ENCODE peak calls at places on chromosomes 5 and 9, in four cellular contexts. Q is PC-9, C is mammary epithelial cell, E is Karpas-422. I is an unnamed sample. For H3K36me3, the result is how much of the 10 kb centered on the place peaks cover.

GRCh38 chr9:37471942-37472679 is 6.9 kb upstream of the ZBTB5 start:
- DNase-seq in C (peak), E (no peak), Q (peak), I (no peak)

GRCh38 chr9:124617477-124618141 is 110.4 kb upstream of the NR5A1 start:
- DNase-seq in Q (peak), C (peak), E (peak), I (peak)

GRCh38 chr5:138573949-138574670 is 1.1 kb downstream of the HSPA9 start:
- DNase-seq in C (peak), Q (no peak), E (peak), I (no peak)

GRCh38 chr5:150222906-150223305 is 33.0 kb downstream of the SLC6A7 start:
- DNase-seq in E (no peak), Q (no peak), C (no peak), I (no peak)

GRCh38 chr5:146794326-146795029 is 84.1 kb downstream of the PPP2R2B start:
- DNase-seq in E (no peak), C (no peak), Q (no peak), I (no peak)

GRCh38 chr5:144385597-144385996 is 214.9 kb downstream of the KCTD16 start:
- DNase-seq in C (no peak), Q (no peak), E (peak), I (peak)

GRCh38 chr5:173512637-173513435 is 103.6 kb downstream of the BOD1 start:
- DNase-seq in Q (no peak), E (no peak), C (no peak), I (no peak)

GRCh38 chr5:153425914-153426313 is 64.6 kb upstream of the GRIA1 start:
- DNase-seq in C (peak), Q (no peak), E (peak), I (no peak)

GRCh38 chr9:110160163-110160562 is 47.8 kb downstream of the C9orf152 start:
- DNase-seq in C (no peak), E (no peak), Q (no peak), I (no peak)

GRCh38 chr9:123893831-123894460 is 36.0 kb downstream of the DENND1A start:
- DNase-seq in Q (no peak), E (no peak), C (no peak), I (no peak)

GRCh38 chr9:124239249-124240073 is 18.3 kb upstream of the NEK6 start:
- DNase-seq in C (no peak), Q (no peak), E (peak), I (no peak)

GRCh38 chr5:119370521-119370920 is 14.7 kb downstream of the TNFAIP8 start:
- DNase-seq in Q (no peak), C (no peak), E (no peak), I (no peak)

GRCh38 chr5:112419596-112420110 is 576 bp upstream of the EPB41L4A start:
- DNase-seq in C (peak), Q (peak), E (no peak), I (peak)

GRCh38 chr5:64166201-64166959 is 737 bp downstream of the RNF180 start:
- DNase-seq in Q (no peak), C (no peak), E (no peak), I (no peak)

GRCh38 chr5:20949636-20950035 is 961.6 kb upstream of the CDH18 start:
- DNase-seq in E (no peak), C (no peak), Q (no peak), I (no peak)

GRCh38 chr9:22041792-22042191 is 32.7 kb upstream of the CDKN2B start:
- DNase-seq in C (peak), E (no peak), Q (peak), I (no peak)

GRCh38 chr9:35604578-35605335 is at the start of gene TESK1:
- DNase-seq in C (peak), E (peak), Q (peak), I (peak)

GRCh38 chr9:126499911-126500599 is 113.7 kb upstream of the LMX1B start:
- DNase-seq in Q (no peak), C (no peak), E (no peak), I (no peak)
- H3K27ac ChIP-seq in Q (no peak), C (no peak), E (no peak), I (no peak)

GRCh38 chr9:126154182-126154827 is 172.3 kb upstream of the MVB12B start:
- DNase-seq in Q (no peak), C (no peak), E (no peak), I (no peak)

GRCh38 chr9:126154869-126155268 is 171.8 kb upstream of the MVB12B start:
- DNase-seq in Q (no peak), E (no peak), C (no peak), I (no peak)

GRCh38 chr9:126152622-126153362 is 173.8 kb upstream of the MVB12B start:
- DNase-seq in Q (no peak), E (no peak), C (no peak), I (no peak)

GRCh38 chr9:126151671-126152050 is 175.0 kb upstream of the MVB12B start:
- DNase-seq in C (no peak), E (no peak), Q (no peak), I (no peak)

DNA sequence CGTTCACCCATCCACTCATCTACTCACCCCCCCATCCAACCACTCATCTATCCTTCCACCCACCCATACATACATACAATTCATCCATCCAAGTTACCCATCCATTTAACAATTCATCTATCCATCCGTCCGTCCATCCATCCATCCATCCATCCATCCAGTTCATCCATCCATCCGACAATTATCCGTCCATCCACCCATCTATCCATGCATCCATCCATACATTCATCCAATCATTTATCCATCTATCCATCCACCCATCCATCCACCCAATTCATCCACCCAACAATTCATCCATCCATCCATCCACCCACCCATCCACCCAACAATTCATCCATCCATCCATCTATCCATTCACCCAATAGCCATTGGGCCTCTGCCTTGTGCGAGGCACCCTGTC is 173.2 kb upstream of the MVB12B start:
- DNase-seq in E (no peak), Q (no peak), C (no peak), I (no peak)
- H3K36me3 ChIP-seq in E (under half), Q (under half), C (under half), I (under half)

DNA sequence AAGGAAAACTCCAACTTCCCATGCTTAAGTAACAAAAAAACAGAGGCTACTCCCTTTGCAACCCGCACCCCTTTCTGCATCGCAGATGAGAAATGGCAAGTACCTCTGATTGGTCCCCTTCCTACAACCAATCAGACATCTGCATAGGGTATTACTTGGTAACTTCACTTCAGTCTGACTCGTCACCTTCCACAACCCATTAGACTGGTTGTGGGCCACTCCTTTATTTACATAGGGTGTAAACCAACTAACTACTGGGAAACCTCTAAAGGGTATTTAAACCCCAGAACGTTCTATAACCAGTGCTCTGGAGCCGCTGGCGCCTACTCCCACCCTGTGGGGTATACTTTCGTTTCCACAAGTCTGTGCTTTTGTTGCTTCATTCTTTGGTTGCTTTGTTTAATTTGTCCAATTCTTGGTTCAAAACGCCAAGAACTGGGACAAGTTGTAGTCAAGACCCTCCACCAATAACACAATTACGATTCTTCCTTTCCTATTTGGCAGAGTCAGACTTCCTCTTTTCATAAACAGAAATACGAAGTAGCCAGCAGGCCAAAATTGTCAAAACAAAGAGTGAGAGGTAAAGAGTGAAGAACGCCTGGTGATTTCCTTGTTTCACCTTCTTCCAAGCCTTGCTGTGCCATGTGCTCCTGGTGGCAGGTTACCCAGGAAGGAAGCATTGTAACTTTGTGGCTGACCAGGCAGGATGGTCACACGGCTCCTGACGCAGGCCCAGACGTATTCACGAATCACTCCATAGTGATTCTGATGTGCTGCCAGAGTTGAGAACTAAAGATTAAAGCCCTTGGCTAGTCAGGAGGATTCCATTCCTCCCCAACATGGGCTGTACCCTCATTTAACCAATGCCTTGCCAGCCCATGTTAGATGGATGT is 477.4 kb downstream of the ARHGEF28 start:
- DNase-seq in Q (no peak), E (no peak), C (no peak), I (no peak)
- H2AFZ ChIP-seq in Q (no peak), E (no peak), C (peak), I (no peak)

GRCh38 chr5:135029468-135030122 is 4.4 kb downstream of the PITX1 start:
- DNase-seq in Q (no peak), E (no peak), C (no peak), I (no peak)
- H3K27ac ChIP-seq in Q (no peak), E (peak), C (no peak), I (no peak)

I was measured in MM.1S.